ENCODE peak calls at places on chromosomes 12 and 14, in eight cellular contexts. One of them, this sample, is unnamed.
A peak's percentile ranks its signal among the peaks of the same experiment; 100 is the strongest.

GRCh38 chr12:66514581-66514980 is 164.3 kb downstream of the GRIP1 start:
- DNase-seq in activated gamma-delta T cell treated with anti-CD3 and anti-CD28 coated beads, Interleukin-2, amount 50 U/mL, for 16 hours: no peak
- DNase-seq in stimulated activated CD8-positive, alpha-beta memory T cell treated with anti-CD3 and anti-CD28 coated beads, Interleukin-2, amount 100 ng/mL, for 48 hours: no peak
- DNase-seq in HS-5: peak; percentile 13
- DNase-seq in HTR-8/SVneo: peak; percentile 10
- DNase-seq in cortex of kidney: no peak
- DNase-seq in astrocyte of the spinal cord: peak; percentile 54
- DNase-seq in tibial artery: no peak
- DNase-seq in this sample: no peak

GRCh38 chr12:95143784-95144205 is 70.4 kb upstream of the NR2C1 start:
- DNase-seq in activated gamma-delta T cell treated with anti-CD3 and anti-CD28 coated beads, Interleukin-2, amount 50 U/mL, for 16 hours: no peak
- DNase-seq in stimulated activated CD8-positive, alpha-beta memory T cell treated with anti-CD3 and anti-CD28 coated beads, Interleukin-2, amount 100 ng/mL, for 48 hours: no peak
- DNase-seq in HS-5: no peak
- DNase-seq in HTR-8/SVneo: no peak
- DNase-seq in cortex of kidney: no peak
- DNase-seq in astrocyte of the spinal cord: peak; percentile 16
- DNase-seq in tibial artery: no peak
- DNase-seq in this sample: no peak

GRCh38 chr12:102722147-102722546 is 194.9 kb downstream of the PAH start:
- DNase-seq in activated gamma-delta T cell treated with anti-CD3 and anti-CD28 coated beads, Interleukin-2, amount 50 U/mL, for 16 hours: no peak
- DNase-seq in stimulated activated CD8-positive, alpha-beta memory T cell treated with anti-CD3 and anti-CD28 coated beads, Interleukin-2, amount 100 ng/mL, for 48 hours: no peak
- DNase-seq in HS-5: no peak
- DNase-seq in HTR-8/SVneo: no peak
- DNase-seq in cortex of kidney: no peak
- DNase-seq in astrocyte of the spinal cord: no peak
- DNase-seq in tibial artery: no peak
- DNase-seq in this sample: no peak

GRCh38 chr12:118271770-118272417 is 100.8 kb downstream of the TAOK3 start:
- DNase-seq in activated gamma-delta T cell treated with anti-CD3 and anti-CD28 coated beads, Interleukin-2, amount 50 U/mL, for 16 hours: no peak
- DNase-seq in stimulated activated CD8-positive, alpha-beta memory T cell treated with anti-CD3 and anti-CD28 coated beads, Interleukin-2, amount 100 ng/mL, for 48 hours: no peak
- DNase-seq in HS-5: no peak
- DNase-seq in HTR-8/SVneo: no peak
- DNase-seq in cortex of kidney: no peak
- DNase-seq in astrocyte of the spinal cord: no peak
- DNase-seq in tibial artery: no peak
- DNase-seq in this sample: no peak

GRCh38 chr14:98144964-98145363 is 1127.0 kb downstream of the BCL11B start:
- DNase-seq in activated gamma-delta T cell treated with anti-CD3 and anti-CD28 coated beads, Interleukin-2, amount 50 U/mL, for 16 hours: no peak
- DNase-seq in stimulated activated CD8-positive, alpha-beta memory T cell treated with anti-CD3 and anti-CD28 coated beads, Interleukin-2, amount 100 ng/mL, for 48 hours: no peak
- DNase-seq in HS-5: no peak
- DNase-seq in HTR-8/SVneo: no peak
- DNase-seq in cortex of kidney: no peak
- DNase-seq in astrocyte of the spinal cord: peak; percentile 5
- DNase-seq in tibial artery: no peak
- DNase-seq in this sample: no peak

GRCh38 chr12:105493091-105493615 is 162.7 kb downstream of the C12orf75 start:
- DNase-seq in activated gamma-delta T cell treated with anti-CD3 and anti-CD28 coated beads, Interleukin-2, amount 50 U/mL, for 16 hours: no peak
- DNase-seq in stimulated activated CD8-positive, alpha-beta memory T cell treated with anti-CD3 and anti-CD28 coated beads, Interleukin-2, amount 100 ng/mL, for 48 hours: no peak
- DNase-seq in HS-5: no peak
- DNase-seq in HTR-8/SVneo: no peak
- DNase-seq in cortex of kidney: no peak
- DNase-seq in astrocyte of the spinal cord: no peak
- DNase-seq in tibial artery: no peak
- DNase-seq in this sample: no peak

GRCh38 chr12:48917857-48918537 is 7.3 kb downstream of the FKBP11 start:
- DNase-seq in activated gamma-delta T cell treated with anti-CD3 and anti-CD28 coated beads, Interleukin-2, amount 50 U/mL, for 16 hours: no peak
- DNase-seq in stimulated activated CD8-positive, alpha-beta memory T cell treated with anti-CD3 and anti-CD28 coated beads, Interleukin-2, amount 100 ng/mL, for 48 hours: no peak
- DNase-seq in HS-5: no peak
- DNase-seq in HTR-8/SVneo: no peak
- DNase-seq in cortex of kidney: no peak
- DNase-seq in astrocyte of the spinal cord: no peak
- DNase-seq in tibial artery: no peak
- DNase-seq in this sample: no peak

GRCh38 chr12:29743801-29744200 is 39.9 kb downstream of the TMTC1 start:
- DNase-seq in activated gamma-delta T cell treated with anti-CD3 and anti-CD28 coated beads, Interleukin-2, amount 50 U/mL, for 16 hours: no peak
- DNase-seq in stimulated activated CD8-positive, alpha-beta memory T cell treated with anti-CD3 and anti-CD28 coated beads, Interleukin-2, amount 100 ng/mL, for 48 hours: no peak
- DNase-seq in HS-5: peak; percentile 98
- DNase-seq in HTR-8/SVneo: no peak
- DNase-seq in cortex of kidney: no peak
- DNase-seq in astrocyte of the spinal cord: peak; percentile 65
- DNase-seq in tibial artery: no peak
- DNase-seq in this sample: no peak

GRCh38 chr12:53466640-53467039 is 14.7 kb downstream of the PCBP2 start:
- DNase-seq in activated gamma-delta T cell treated with anti-CD3 and anti-CD28 coated beads, Interleukin-2, amount 50 U/mL, for 16 hours: no peak
- DNase-seq in stimulated activated CD8-positive, alpha-beta memory T cell treated with anti-CD3 and anti-CD28 coated beads, Interleukin-2, amount 100 ng/mL, for 48 hours: no peak
- DNase-seq in HS-5: no peak
- DNase-seq in HTR-8/SVneo: no peak
- DNase-seq in cortex of kidney: no peak
- DNase-seq in astrocyte of the spinal cord: no peak
- DNase-seq in tibial artery: no peak
- DNase-seq in this sample: no peak

GRCh38 chr14:95935228-95935822 is 58.7 kb downstream of the TUNAR start:
- DNase-seq in activated gamma-delta T cell treated with anti-CD3 and anti-CD28 coated beads, Interleukin-2, amount 50 U/mL, for 16 hours: no peak
- DNase-seq in stimulated activated CD8-positive, alpha-beta memory T cell treated with anti-CD3 and anti-CD28 coated beads, Interleukin-2, amount 100 ng/mL, for 48 hours: no peak
- DNase-seq in HS-5: no peak
- DNase-seq in HTR-8/SVneo: peak; percentile 10
- DNase-seq in cortex of kidney: no peak
- DNase-seq in astrocyte of the spinal cord: peak; percentile 9
- DNase-seq in tibial artery: no peak
- DNase-seq in this sample: no peak

GRCh38 chr14:53391156-53391555 is 238.0 kb upstream of the DDHD1 start:
- DNase-seq in activated gamma-delta T cell treated with anti-CD3 and anti-CD28 coated beads, Interleukin-2, amount 50 U/mL, for 16 hours: no peak
- DNase-seq in stimulated activated CD8-positive, alpha-beta memory T cell treated with anti-CD3 and anti-CD28 coated beads, Interleukin-2, amount 100 ng/mL, for 48 hours: no peak
- DNase-seq in HS-5: peak; percentile 49
- DNase-seq in HTR-8/SVneo: peak; percentile 33
- DNase-seq in cortex of kidney: no peak
- DNase-seq in astrocyte of the spinal cord: peak; percentile 66
- DNase-seq in tibial artery: no peak
- DNase-seq in this sample: no peak

GRCh38 chr14:94028450-94028826 is 2.3 kb downstream of the OTUB2 start:
- DNase-seq in activated gamma-delta T cell treated with anti-CD3 and anti-CD28 coated beads, Interleukin-2, amount 50 U/mL, for 16 hours: peak; percentile 22
- DNase-seq in stimulated activated CD8-positive, alpha-beta memory T cell treated with anti-CD3 and anti-CD28 coated beads, Interleukin-2, amount 100 ng/mL, for 48 hours: peak; percentile 20
- DNase-seq in HS-5: no peak
- DNase-seq in HTR-8/SVneo: no peak
- DNase-seq in cortex of kidney: no peak
- DNase-seq in astrocyte of the spinal cord: peak; percentile 19
- DNase-seq in tibial artery: no peak
- DNase-seq in this sample: no peak

GRCh38 chr14:78170203-78170602 is at the start of gene NRXN3:
- DNase-seq in activated gamma-delta T cell treated with anti-CD3 and anti-CD28 coated beads, Interleukin-2, amount 50 U/mL, for 16 hours: no peak
- DNase-seq in stimulated activated CD8-positive, alpha-beta memory T cell treated with anti-CD3 and anti-CD28 coated beads, Interleukin-2, amount 100 ng/mL, for 48 hours: no peak
- DNase-seq in HS-5: no peak
- DNase-seq in HTR-8/SVneo: no peak
- DNase-seq in cortex of kidney: no peak
- DNase-seq in astrocyte of the spinal cord: no peak
- DNase-seq in tibial artery: no peak
- DNase-seq in this sample: no peak

GRCh38 chr12:22321620-22322019 is 12.9 kb downstream of the ST8SIA1 start:
- DNase-seq in activated gamma-delta T cell treated with anti-CD3 and anti-CD28 coated beads, Interleukin-2, amount 50 U/mL, for 16 hours: no peak
- DNase-seq in stimulated activated CD8-positive, alpha-beta memory T cell treated with anti-CD3 and anti-CD28 coated beads, Interleukin-2, amount 100 ng/mL, for 48 hours: no peak
- DNase-seq in HS-5: no peak
- DNase-seq in HTR-8/SVneo: no peak
- DNase-seq in cortex of kidney: no peak
- DNase-seq in astrocyte of the spinal cord: peak; percentile 31
- DNase-seq in tibial artery: no peak
- DNase-seq in this sample: no peak

GRCh38 chr14:63770187-63770807 is 42.4 kb upstream of the SGPP1 start:
- DNase-seq in activated gamma-delta T cell treated with anti-CD3 and anti-CD28 coated beads, Interleukin-2, amount 50 U/mL, for 16 hours: peak; percentile 17
- DNase-seq in stimulated activated CD8-positive, alpha-beta memory T cell treated with anti-CD3 and anti-CD28 coated beads, Interleukin-2, amount 100 ng/mL, for 48 hours: no peak
- DNase-seq in HS-5: peak; percentile 24
- DNase-seq in HTR-8/SVneo: peak; percentile 94
- DNase-seq in cortex of kidney: no peak
- DNase-seq in astrocyte of the spinal cord: peak; percentile 58
- DNase-seq in tibial artery: no peak
- DNase-seq in this sample: no peak

GRCh38 chr12:48815281-48816110 is 2.8 kb upstream of the CACNB3 start:
- DNase-seq in activated gamma-delta T cell treated with anti-CD3 and anti-CD28 coated beads, Interleukin-2, amount 50 U/mL, for 16 hours: no peak
- DNase-seq in stimulated activated CD8-positive, alpha-beta memory T cell treated with anti-CD3 and anti-CD28 coated beads, Interleukin-2, amount 100 ng/mL, for 48 hours: peak; percentile 27
- DNase-seq in HS-5: peak; percentile 50
- DNase-seq in HTR-8/SVneo: peak; percentile 69
- DNase-seq in cortex of kidney: peak; percentile 28
- DNase-seq in astrocyte of the spinal cord: peak; percentile 83
- DNase-seq in tibial artery: peak; percentile 91
- DNase-seq in this sample: no peak

GRCh38 chr12:101021911-101022388 is 188.1 kb downstream of the SLC5A8 start:
- DNase-seq in activated gamma-delta T cell treated with anti-CD3 and anti-CD28 coated beads, Interleukin-2, amount 50 U/mL, for 16 hours: no peak
- DNase-seq in stimulated activated CD8-positive, alpha-beta memory T cell treated with anti-CD3 and anti-CD28 coated beads, Interleukin-2, amount 100 ng/mL, for 48 hours: no peak
- DNase-seq in HS-5: peak; percentile 96
- DNase-seq in HTR-8/SVneo: peak; percentile 54
- DNase-seq in cortex of kidney: no peak
- DNase-seq in astrocyte of the spinal cord: peak; percentile 94
- DNase-seq in tibial artery: no peak
- DNase-seq in this sample: no peak

GRCh38 chr14:57875296-57875695 is 9.4 kb upstream of the SLC35F4 start:
- DNase-seq in activated gamma-delta T cell treated with anti-CD3 and anti-CD28 coated beads, Interleukin-2, amount 50 U/mL, for 16 hours: no peak
- DNase-seq in stimulated activated CD8-positive, alpha-beta memory T cell treated with anti-CD3 and anti-CD28 coated beads, Interleukin-2, amount 100 ng/mL, for 48 hours: no peak
- DNase-seq in HS-5: no peak
- DNase-seq in HTR-8/SVneo: no peak
- DNase-seq in cortex of kidney: no peak
- DNase-seq in astrocyte of the spinal cord: no peak
- DNase-seq in tibial artery: no peak
- DNase-seq in this sample: no peak

GRCh38 chr14:73026845-73027542 is at the start of gene ZFYVE1:
- DNase-seq in activated gamma-delta T cell treated with anti-CD3 and anti-CD28 coated beads, Interleukin-2, amount 50 U/mL, for 16 hours: peak; percentile 82
- DNase-seq in stimulated activated CD8-positive, alpha-beta memory T cell treated with anti-CD3 and anti-CD28 coated beads, Interleukin-2, amount 100 ng/mL, for 48 hours: peak; percentile 87
- DNase-seq in HS-5: peak; percentile 93
- DNase-seq in HTR-8/SVneo: peak; percentile 100
- DNase-seq in cortex of kidney: peak; percentile 41
- DNase-seq in astrocyte of the spinal cord: peak; percentile 99
- DNase-seq in tibial artery: peak; percentile 99
- DNase-seq in this sample: peak; percentile 98

GRCh38 chr12:20174776-20175175 is 193.6 kb upstream of the PDE3A start:
- DNase-seq in activated gamma-delta T cell treated with anti-CD3 and anti-CD28 coated beads, Interleukin-2, amount 50 U/mL, for 16 hours: no peak
- DNase-seq in stimulated activated CD8-positive, alpha-beta memory T cell treated with anti-CD3 and anti-CD28 coated beads, Interleukin-2, amount 100 ng/mL, for 48 hours: no peak
- DNase-seq in HS-5: no peak
- DNase-seq in HTR-8/SVneo: no peak
- DNase-seq in cortex of kidney: no peak
- DNase-seq in astrocyte of the spinal cord: no peak
- DNase-seq in tibial artery: no peak
- DNase-seq in this sample: no peak

GRCh38 chr12:115375188-115375991 is 691.4 kb upstream of the TBX3 start:
- DNase-seq in activated gamma-delta T cell treated with anti-CD3 and anti-CD28 coated beads, Interleukin-2, amount 50 U/mL, for 16 hours: no peak
- DNase-seq in stimulated activated CD8-positive, alpha-beta memory T cell treated with anti-CD3 and anti-CD28 coated beads, Interleukin-2, amount 100 ng/mL, for 48 hours: no peak
- DNase-seq in HS-5: peak; percentile 35
- DNase-seq in HTR-8/SVneo: peak; percentile 51
- DNase-seq in cortex of kidney: no peak
- DNase-seq in astrocyte of the spinal cord: peak; percentile 82
- DNase-seq in tibial artery: no peak
- DNase-seq in this sample: no peak

GRCh38 chr12:52530905-52531304 is 10.7 kb upstream of the KRT5 start:
- DNase-seq in activated gamma-delta T cell treated with anti-CD3 and anti-CD28 coated beads, Interleukin-2, amount 50 U/mL, for 16 hours: no peak
- DNase-seq in stimulated activated CD8-positive, alpha-beta memory T cell treated with anti-CD3 and anti-CD28 coated beads, Interleukin-2, amount 100 ng/mL, for 48 hours: no peak
- DNase-seq in HS-5: no peak
- DNase-seq in HTR-8/SVneo: no peak
- DNase-seq in cortex of kidney: no peak
- DNase-seq in astrocyte of the spinal cord: no peak
- DNase-seq in tibial artery: no peak
- DNase-seq in this sample: no peak

GRCh38 chr14:54818201-54819133 is 84.2 kb downstream of the GCH1 start:
- DNase-seq in activated gamma-delta T cell treated with anti-CD3 and anti-CD28 coated beads, Interleukin-2, amount 50 U/mL, for 16 hours: no peak
- DNase-seq in stimulated activated CD8-positive, alpha-beta memory T cell treated with anti-CD3 and anti-CD28 coated beads, Interleukin-2, amount 100 ng/mL, for 48 hours: no peak
- DNase-seq in HS-5: peak; percentile 18
- DNase-seq in HTR-8/SVneo: peak; percentile 85
- DNase-seq in cortex of kidney: no peak
- DNase-seq in astrocyte of the spinal cord: peak; percentile 91
- DNase-seq in tibial artery: no peak
- DNase-seq in this sample: no peak

GRCh38 chr14:93788557-93789365 is 476 bp upstream of the PRIMA1 start:
- DNase-seq in activated gamma-delta T cell treated with anti-CD3 and anti-CD28 coated beads, Interleukin-2, amount 50 U/mL, for 16 hours: no peak
- DNase-seq in stimulated activated CD8-positive, alpha-beta memory T cell treated with anti-CD3 and anti-CD28 coated beads, Interleukin-2, amount 100 ng/mL, for 48 hours: no peak
- DNase-seq in HS-5: no peak
- DNase-seq in HTR-8/SVneo: peak; percentile 67
- DNase-seq in cortex of kidney: no peak
- DNase-seq in astrocyte of the spinal cord: no peak
- DNase-seq in tibial artery: peak; percentile 85
- DNase-seq in this sample: no peak

GRCh38 chr12:75690556-75690955 is 179.1 kb upstream of the KRR1 start:
- DNase-seq in activated gamma-delta T cell treated with anti-CD3 and anti-CD28 coated beads, Interleukin-2, amount 50 U/mL, for 16 hours: no peak
- DNase-seq in stimulated activated CD8-positive, alpha-beta memory T cell treated with anti-CD3 and anti-CD28 coated beads, Interleukin-2, amount 100 ng/mL, for 48 hours: no peak
- DNase-seq in HS-5: peak; percentile 97
- DNase-seq in HTR-8/SVneo: peak; percentile 41
- DNase-seq in cortex of kidney: no peak
- DNase-seq in astrocyte of the spinal cord: peak; percentile 99
- DNase-seq in tibial artery: no peak
- DNase-seq in this sample: peak; percentile 91

GRCh38 chr12:104680070-104680469 is 223.3 kb downstream of the CHST11 start:
- DNase-seq in activated gamma-delta T cell treated with anti-CD3 and anti-CD28 coated beads, Interleukin-2, amount 50 U/mL, for 16 hours: no peak
- DNase-seq in stimulated activated CD8-positive, alpha-beta memory T cell treated with anti-CD3 and anti-CD28 coated beads, Interleukin-2, amount 100 ng/mL, for 48 hours: no peak
- DNase-seq in HS-5: no peak
- DNase-seq in HTR-8/SVneo: no peak
- DNase-seq in cortex of kidney: no peak
- DNase-seq in astrocyte of the spinal cord: peak; percentile 24
- DNase-seq in tibial artery: no peak
- DNase-seq in this sample: no peak

GRCh38 chr12:107223816-107224215 is 130.5 kb upstream of the CRY1 start:
- DNase-seq in activated gamma-delta T cell treated with anti-CD3 and anti-CD28 coated beads, Interleukin-2, amount 50 U/mL, for 16 hours: no peak
- DNase-seq in stimulated activated CD8-positive, alpha-beta memory T cell treated with anti-CD3 and anti-CD28 coated beads, Interleukin-2, amount 100 ng/mL, for 48 hours: no peak
- DNase-seq in HS-5: no peak
- DNase-seq in HTR-8/SVneo: no peak
- DNase-seq in cortex of kidney: no peak
- DNase-seq in astrocyte of the spinal cord: no peak
- DNase-seq in tibial artery: no peak
- DNase-seq in this sample: no peak

GRCh38 chr12:127170271-127171180 is 1096.4 kb upstream of the TMEM132C start:
- DNase-seq in activated gamma-delta T cell treated with anti-CD3 and anti-CD28 coated beads, Interleukin-2, amount 50 U/mL, for 16 hours: no peak
- DNase-seq in stimulated activated CD8-positive, alpha-beta memory T cell treated with anti-CD3 and anti-CD28 coated beads, Interleukin-2, amount 100 ng/mL, for 48 hours: no peak
- DNase-seq in HS-5: no peak
- DNase-seq in HTR-8/SVneo: no peak
- DNase-seq in cortex of kidney: no peak
- DNase-seq in astrocyte of the spinal cord: no peak
- DNase-seq in tibial artery: no peak
- DNase-seq in this sample: peak; percentile 74

GRCh38 chr14:75295061-75295461 is 16.4 kb downstream of the FOS start:
- DNase-seq in activated gamma-delta T cell treated with anti-CD3 and anti-CD28 coated beads, Interleukin-2, amount 50 U/mL, for 16 hours: no peak
- DNase-seq in stimulated activated CD8-positive, alpha-beta memory T cell treated with anti-CD3 and anti-CD28 coated beads, Interleukin-2, amount 100 ng/mL, for 48 hours: no peak
- DNase-seq in HS-5: no peak
- DNase-seq in HTR-8/SVneo: peak; percentile 83
- DNase-seq in cortex of kidney: no peak
- DNase-seq in astrocyte of the spinal cord: peak; percentile 76
- DNase-seq in tibial artery: peak; percentile 86
- DNase-seq in this sample: no peak

GRCh38 chr14:93317200-93317599 is 15.6 kb downstream of the BTBD7 start:
- DNase-seq in activated gamma-delta T cell treated with anti-CD3 and anti-CD28 coated beads, Interleukin-2, amount 50 U/mL, for 16 hours: no peak
- DNase-seq in stimulated activated CD8-positive, alpha-beta memory T cell treated with anti-CD3 and anti-CD28 coated beads, Interleukin-2, amount 100 ng/mL, for 48 hours: no peak
- DNase-seq in HS-5: no peak
- DNase-seq in HTR-8/SVneo: no peak
- DNase-seq in cortex of kidney: no peak
- DNase-seq in astrocyte of the spinal cord: no peak
- DNase-seq in tibial artery: no peak
- DNase-seq in this sample: no peak

GRCh38 chr12:131074221-131075083 is 120.7 kb downstream of the ADGRD1 start:
- DNase-seq in activated gamma-delta T cell treated with anti-CD3 and anti-CD28 coated beads, Interleukin-2, amount 50 U/mL, for 16 hours: no peak
- DNase-seq in stimulated activated CD8-positive, alpha-beta memory T cell treated with anti-CD3 and anti-CD28 coated beads, Interleukin-2, amount 100 ng/mL, for 48 hours: no peak
- DNase-seq in HS-5: no peak
- DNase-seq in HTR-8/SVneo: no peak
- DNase-seq in cortex of kidney: no peak
- DNase-seq in astrocyte of the spinal cord: no peak
- DNase-seq in tibial artery: peak; percentile 59
- DNase-seq in this sample: no peak

GRCh38 chr14:103624860-103625259 is 4.2 kb upstream of the KLC1 start:
- DNase-seq in activated gamma-delta T cell treated with anti-CD3 and anti-CD28 coated beads, Interleukin-2, amount 50 U/mL, for 16 hours: no peak
- DNase-seq in stimulated activated CD8-positive, alpha-beta memory T cell treated with anti-CD3 and anti-CD28 coated beads, Interleukin-2, amount 100 ng/mL, for 48 hours: no peak
- DNase-seq in HS-5: no peak
- DNase-seq in HTR-8/SVneo: peak; percentile 75
- DNase-seq in cortex of kidney: no peak
- DNase-seq in astrocyte of the spinal cord: peak; percentile 36
- DNase-seq in tibial artery: peak; percentile 92
- DNase-seq in this sample: no peak

GRCh38 chr14:100587763-100588411 is 670 bp upstream of the BEGAIN start:
- DNase-seq in activated gamma-delta T cell treated with anti-CD3 and anti-CD28 coated beads, Interleukin-2, amount 50 U/mL, for 16 hours: no peak
- DNase-seq in stimulated activated CD8-positive, alpha-beta memory T cell treated with anti-CD3 and anti-CD28 coated beads, Interleukin-2, amount 100 ng/mL, for 48 hours: no peak
- DNase-seq in HS-5: no peak
- DNase-seq in HTR-8/SVneo: no peak
- DNase-seq in cortex of kidney: no peak
- DNase-seq in astrocyte of the spinal cord: no peak
- DNase-seq in tibial artery: peak; percentile 52
- DNase-seq in this sample: no peak